ENCODE peak calls at places on chromosome 11, in eight cellular contexts. One of them, this sample, is unnamed.

GRCh38 chr11:11463397-11463796 is 110.3 kb upstream of the CSNK2A3 start:
- DNase-seq in transverse colon: no peak
- DNase-seq in natural killer cell: no peak
- DNase-seq in heart left ventricle: no peak
- DNase-seq in GM12865: peak
- DNase-seq in body of pancreas: no peak
- DNase-seq in mammary epithelial cell: no peak
- DNase-seq in PC-9: no peak
- DNase-seq in this sample: no peak

GRCh38 chr11:124080319-124081001 is 34.8 kb upstream of the VWA5A start:
- DNase-seq in transverse colon: no peak
- DNase-seq in PC-9: peak
- DNase-seq in mammary epithelial cell: peak
- DNase-seq in body of pancreas: no peak
- DNase-seq in GM12865: no peak
- DNase-seq in heart left ventricle: no peak
- DNase-seq in natural killer cell: no peak
- DNase-seq in this sample: no peak

GRCh38 chr11:118845369-118845768 is 38.3 kb upstream of the CXCR5 start:
- DNase-seq in PC-9: peak
- DNase-seq in mammary epithelial cell: peak
- DNase-seq in heart left ventricle: no peak
- DNase-seq in GM12865: peak
- DNase-seq in transverse colon: no peak
- DNase-seq in natural killer cell: no peak
- DNase-seq in body of pancreas: no peak
- DNase-seq in this sample: no peak

GRCh38 chr11:19853016-19853415 is 140.4 kb downstream of the NAV2 start:
- DNase-seq in natural killer cell: no peak
- DNase-seq in GM12865: no peak
- DNase-seq in transverse colon: no peak
- DNase-seq in mammary epithelial cell: peak
- DNase-seq in heart left ventricle: no peak
- DNase-seq in body of pancreas: no peak
- DNase-seq in PC-9: no peak
- DNase-seq in this sample: no peak

GRCh38 chr11:82978422-82979099 is 77.0 kb downstream of the DDIAS start:
- DNase-seq in heart left ventricle: no peak
- DNase-seq in GM12865: peak
- DNase-seq in natural killer cell: no peak
- DNase-seq in mammary epithelial cell: peak
- DNase-seq in PC-9: peak
- DNase-seq in transverse colon: no peak
- DNase-seq in body of pancreas: no peak
- DNase-seq in this sample: no peak

GRCh38 chr11:20873054-20873453 is 203.7 kb downstream of the NELL1 start:
- DNase-seq in natural killer cell: no peak
- DNase-seq in GM12865: peak
- DNase-seq in PC-9: no peak
- DNase-seq in heart left ventricle: no peak
- DNase-seq in body of pancreas: peak
- DNase-seq in transverse colon: no peak
- DNase-seq in mammary epithelial cell: peak
- DNase-seq in this sample: no peak

GRCh38 chr11:111406589-111406988 is 27.5 kb upstream of the POU2AF1 start:
- DNase-seq in transverse colon: no peak
- DNase-seq in PC-9: peak
- DNase-seq in mammary epithelial cell: no peak
- DNase-seq in body of pancreas: no peak
- DNase-seq in GM12865: no peak
- DNase-seq in natural killer cell: no peak
- DNase-seq in heart left ventricle: no peak
- DNase-seq in this sample: no peak

GRCh38 chr11:118109231-118109630 is 22.5 kb upstream of the SMIM35 start:
- DNase-seq in heart left ventricle: peak
- DNase-seq in body of pancreas: no peak
- DNase-seq in mammary epithelial cell: peak
- DNase-seq in GM12865: no peak
- DNase-seq in PC-9: no peak
- DNase-seq in transverse colon: no peak
- DNase-seq in natural killer cell: no peak
- DNase-seq in this sample: no peak

GRCh38 chr11:19822531-19822930 is 109.9 kb downstream of the NAV2 start:
- DNase-seq in transverse colon: no peak
- DNase-seq in heart left ventricle: no peak
- DNase-seq in GM12865: no peak
- DNase-seq in natural killer cell: no peak
- DNase-seq in mammary epithelial cell: no peak
- DNase-seq in body of pancreas: no peak
- DNase-seq in PC-9: no peak
- DNase-seq in this sample: no peak

GRCh38 chr11:534592-535518 is 521 bp downstream of the HRAS start:
- DNase-seq in natural killer cell: no peak
- DNase-seq in GM12865: peak
- DNase-seq in PC-9: no peak
- DNase-seq in transverse colon: no peak
- DNase-seq in mammary epithelial cell: peak
- DNase-seq in heart left ventricle: peak
- DNase-seq in body of pancreas: peak
- DNase-seq in this sample: peak

GRCh38 chr11:72848846-72849466 is 34.7 kb downstream of the ATG16L2 start:
- DNase-seq in heart left ventricle: no peak
- DNase-seq in mammary epithelial cell: peak
- DNase-seq in PC-9: no peak
- DNase-seq in body of pancreas: peak
- DNase-seq in GM12865: peak
- DNase-seq in natural killer cell: no peak
- DNase-seq in transverse colon: no peak
- DNase-seq in this sample: no peak

GRCh38 chr11:102291831-102292230 is 25.5 kb upstream of the BIRC3 start:
- DNase-seq in heart left ventricle: no peak
- DNase-seq in GM12865: no peak
- DNase-seq in transverse colon: no peak
- DNase-seq in body of pancreas: no peak
- DNase-seq in mammary epithelial cell: no peak
- DNase-seq in natural killer cell: no peak
- DNase-seq in PC-9: no peak
- DNase-seq in this sample: no peak
- TF ChIP-seq CTCF in heart left ventricle: no peak
- TF ChIP-seq CTCF in GM12865: no peak
- TF ChIP-seq CTCF in transverse colon: no peak
- TF ChIP-seq CTCF in body of pancreas: no peak
- TF ChIP-seq CTCF in mammary epithelial cell: no peak
- TF ChIP-seq CTCF in natural killer cell: no peak
- TF ChIP-seq CTCF in PC-9: no peak
- TF ChIP-seq CTCF in this sample: no peak

GRCh38 chr11:2391663-2391975 is 8.9 kb upstream of the TSSC4 start:
- DNase-seq in heart left ventricle: no peak
- DNase-seq in PC-9: no peak
- DNase-seq in transverse colon: no peak
- DNase-seq in natural killer cell: no peak
- DNase-seq in mammary epithelial cell: no peak
- DNase-seq in body of pancreas: no peak
- DNase-seq in GM12865: no peak
- DNase-seq in this sample: no peak

GRCh38 chr11:2393941-2394817 is 6.4 kb upstream of the TSSC4 start:
- DNase-seq in natural killer cell: no peak
- DNase-seq in GM12865: no peak
- DNase-seq in mammary epithelial cell: no peak
- DNase-seq in transverse colon: no peak
- DNase-seq in body of pancreas: no peak
- DNase-seq in PC-9: no peak
- DNase-seq in heart left ventricle: no peak
- DNase-seq in this sample: no peak

GRCh38 chr11:2392241-2392959 is 8.2 kb upstream of the TSSC4 start:
- DNase-seq in transverse colon: no peak
- DNase-seq in GM12865: no peak
- DNase-seq in heart left ventricle: no peak
- DNase-seq in mammary epithelial cell: no peak
- DNase-seq in natural killer cell: no peak
- DNase-seq in body of pancreas: no peak
- DNase-seq in PC-9: no peak
- DNase-seq in this sample: no peak

GRCh38 chr11:2394818-2395105 is 5.8 kb upstream of the TSSC4 start:
- DNase-seq in transverse colon: no peak
- DNase-seq in body of pancreas: no peak
- DNase-seq in natural killer cell: no peak
- DNase-seq in GM12865: no peak
- DNase-seq in mammary epithelial cell: no peak
- DNase-seq in heart left ventricle: no peak
- DNase-seq in PC-9: no peak
- DNase-seq in this sample: no peak

GRCh38 chr11:2393111-2393868 is 7.3 kb upstream of the TSSC4 start:
- DNase-seq in mammary epithelial cell: no peak
- DNase-seq in heart left ventricle: no peak
- DNase-seq in transverse colon: no peak
- DNase-seq in body of pancreas: no peak
- DNase-seq in natural killer cell: no peak
- DNase-seq in GM12865: peak
- DNase-seq in PC-9: no peak
- DNase-seq in this sample: no peak
- TF ChIP-seq CTCF in mammary epithelial cell: no peak
- TF ChIP-seq CTCF in heart left ventricle: no peak
- TF ChIP-seq CTCF in transverse colon: no peak
- TF ChIP-seq CTCF in body of pancreas: no peak
- TF ChIP-seq CTCF in natural killer cell: no peak
- TF ChIP-seq CTCF in GM12865: no peak
- TF ChIP-seq CTCF in PC-9: no peak
- TF ChIP-seq CTCF in this sample: no peak

GRCh38 chr11:121422675-121423074 is 29.4 kb upstream of the SORL1 start:
- DNase-seq in natural killer cell: no peak
- DNase-seq in GM12865: peak
- DNase-seq in heart left ventricle: no peak
- DNase-seq in mammary epithelial cell: no peak
- DNase-seq in body of pancreas: no peak
- DNase-seq in PC-9: no peak
- DNase-seq in transverse colon: no peak
- DNase-seq in this sample: peak

GRCh38 chr11:121431820-121432526 is 20.1 kb upstream of the SORL1 start:
- DNase-seq in mammary epithelial cell: no peak
- DNase-seq in PC-9: no peak
- DNase-seq in heart left ventricle: no peak
- DNase-seq in transverse colon: no peak
- DNase-seq in GM12865: peak
- DNase-seq in natural killer cell: no peak
- DNase-seq in body of pancreas: no peak
- DNase-seq in this sample: no peak

GRCh38 chr11:121429556-121429955 is 22.6 kb upstream of the SORL1 start:
- DNase-seq in mammary epithelial cell: no peak
- DNase-seq in body of pancreas: no peak
- DNase-seq in transverse colon: no peak
- DNase-seq in GM12865: no peak
- DNase-seq in heart left ventricle: no peak
- DNase-seq in natural killer cell: no peak
- DNase-seq in PC-9: no peak
- DNase-seq in this sample: no peak

GRCh38 chr11:121425818-121426217 is 26.3 kb upstream of the SORL1 start:
- DNase-seq in heart left ventricle: no peak
- DNase-seq in natural killer cell: no peak
- DNase-seq in GM12865: no peak
- DNase-seq in transverse colon: no peak
- DNase-seq in body of pancreas: no peak
- DNase-seq in PC-9: no peak
- DNase-seq in mammary epithelial cell: no peak
- DNase-seq in this sample: no peak

GRCh38 chr11:121426476-121427454 is 25.3 kb upstream of the SORL1 start:
- DNase-seq in body of pancreas: peak
- DNase-seq in natural killer cell: peak
- DNase-seq in mammary epithelial cell: no peak
- DNase-seq in transverse colon: peak
- DNase-seq in PC-9: no peak
- DNase-seq in GM12865: peak
- DNase-seq in heart left ventricle: peak
- DNase-seq in this sample: peak
- TF ChIP-seq CTCF in body of pancreas: no peak
- TF ChIP-seq CTCF in natural killer cell: no peak
- TF ChIP-seq CTCF in mammary epithelial cell: no peak
- TF ChIP-seq CTCF in transverse colon: no peak
- TF ChIP-seq CTCF in PC-9: no peak
- TF ChIP-seq CTCF in GM12865: no peak
- TF ChIP-seq CTCF in heart left ventricle: no peak
- TF ChIP-seq CTCF in this sample: peak

GRCh38 chr11:75522645-75523044 is 3.1 kb downstream of the GDPD5 start:
- DNase-seq in PC-9: no peak
- DNase-seq in transverse colon: no peak
- DNase-seq in natural killer cell: no peak
- DNase-seq in heart left ventricle: no peak
- DNase-seq in body of pancreas: no peak
- DNase-seq in mammary epithelial cell: no peak
- DNase-seq in GM12865: no peak
- DNase-seq in this sample: no peak

GRCh38 chr11:75518771-75519653 is 6.7 kb downstream of the GDPD5 start:
- DNase-seq in body of pancreas: no peak
- DNase-seq in natural killer cell: no peak
- DNase-seq in PC-9: no peak
- DNase-seq in mammary epithelial cell: no peak
- DNase-seq in transverse colon: no peak
- DNase-seq in heart left ventricle: no peak
- DNase-seq in GM12865: no peak
- DNase-seq in this sample: no peak

GRCh38 chr11:75518204-75518549 is 7.6 kb downstream of the GDPD5 start:
- DNase-seq in PC-9: no peak
- DNase-seq in GM12865: no peak
- DNase-seq in body of pancreas: no peak
- DNase-seq in transverse colon: no peak
- DNase-seq in natural killer cell: no peak
- DNase-seq in mammary epithelial cell: no peak
- DNase-seq in heart left ventricle: no peak
- DNase-seq in this sample: no peak

GRCh38 chr11:75523189-75523588 is 2.6 kb downstream of the GDPD5 start:
- DNase-seq in transverse colon: no peak
- DNase-seq in mammary epithelial cell: no peak
- DNase-seq in body of pancreas: peak
- DNase-seq in PC-9: no peak
- DNase-seq in heart left ventricle: no peak
- DNase-seq in natural killer cell: no peak
- DNase-seq in GM12865: peak
- DNase-seq in this sample: no peak

DNA sequence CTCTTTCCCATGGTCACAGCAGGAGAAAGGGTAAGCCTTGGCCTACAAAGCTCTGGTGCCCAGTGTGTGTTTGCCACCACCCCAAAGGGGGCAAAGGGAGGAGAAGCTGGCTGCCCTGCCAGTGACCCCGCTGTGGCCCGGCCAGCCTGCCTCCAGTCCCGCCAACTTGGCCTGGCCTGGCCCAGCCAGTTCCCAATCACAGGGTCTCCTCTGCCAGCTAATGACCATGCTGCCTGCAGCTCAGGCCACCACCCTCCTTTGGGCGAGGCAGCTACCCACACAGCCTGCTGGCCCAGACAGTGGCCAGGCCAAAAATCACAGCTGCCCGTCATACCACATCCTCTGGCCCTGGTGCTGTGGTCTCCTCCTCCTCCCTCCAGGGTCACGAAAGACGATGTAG is 5.1 kb downstream of the GDPD5 start:
- DNase-seq in transverse colon: no peak
- DNase-seq in mammary epithelial cell: no peak
- DNase-seq in natural killer cell: no peak
- DNase-seq in body of pancreas: no peak
- DNase-seq in GM12865: no peak
- DNase-seq in PC-9: no peak
- DNase-seq in heart left ventricle: no peak
- DNase-seq in this sample: no peak
- TF ChIP-seq CTCF in transverse colon: no peak
- TF ChIP-seq CTCF in mammary epithelial cell: no peak
- TF ChIP-seq CTCF in natural killer cell: no peak
- TF ChIP-seq CTCF in body of pancreas: no peak
- TF ChIP-seq CTCF in GM12865: no peak
- TF ChIP-seq CTCF in PC-9: no peak
- TF ChIP-seq CTCF in heart left ventricle: no peak
- TF ChIP-seq CTCF in this sample: no peak